ENCODE peak calls at places on chromosome 1, in six cellular contexts. X is NCI-H345; A is A172; J is HS-27A; W is stimulated activated CD4-positive, alpha-beta T cell treated with anti-CD3 and anti-CD28 coated beads, Interleukin-2, amount 100 ng/mL, for 24 hours; D is GM03348. Y is an unnamed sample.

GRCh38 chr1:25503551-25504426 is 39.6 kb upstream of the LDLRAP1 start:
- DNase-seq in X (peak), A (peak), J (no peak), W (peak), D (peak), Y (peak)

GRCh38 chr1:93616221-93616995 is 65.2 kb downstream of the BCAR3 start:
- DNase-seq in X (no peak), A (no peak), J (no peak), W (no peak), D (no peak), Y (peak)

GRCh38 chr1:211580303-211580687 is 1.3 kb upstream of the SLC30A1 start:
- DNase-seq in X (no peak), A (no peak), J (no peak), W (no peak), D (no peak), Y (no peak)

GRCh38 chr1:218882454-218882853 is 291.2 kb upstream of the LYPLAL1 start:
- DNase-seq in X (no peak), A (no peak), J (no peak), W (no peak), D (no peak), Y (no peak)

GRCh38 chr1:47828965-47829364 is 168.2 kb downstream of the TRABD2B start:
- DNase-seq in X (no peak), A (no peak), J (no peak), W (no peak), D (no peak), Y (no peak)

GRCh38 chr1:30965914-30966313 is 57.4 kb upstream of the SDC3 start:
- DNase-seq in X (no peak), A (no peak), J (no peak), W (no peak), D (no peak), Y (no peak)

GRCh38 chr1:109869141-109869540 is 41.5 kb upstream of the CSF1 start:
- DNase-seq in X (no peak), A (no peak), J (no peak), W (no peak), D (no peak), Y (no peak)

GRCh38 chr1:223076382-223076781 is 66.7 kb downstream of the TLR5 start:
- DNase-seq in X (no peak), A (no peak), J (no peak), W (no peak), D (no peak), Y (peak)

GRCh38 chr1:181021811-181022434 is 747 bp downstream of the STX6 start:
- DNase-seq in X (peak), A (peak), J (no peak), W (peak), D (peak), Y (peak)

GRCh38 chr1:86151427-86151826 is 5.1 kb downstream of the COL24A1 start:
- DNase-seq in X (no peak), A (no peak), J (peak), W (no peak), D (peak), Y (peak)

GRCh38 chr1:213082778-213083445 is 31.9 kb downstream of the RPS6KC1 start:
- DNase-seq in X (no peak), A (peak), J (no peak), W (no peak), D (no peak), Y (no peak)

GRCh38 chr1:201248721-201249559 is 34.4 kb upstream of the PKP1 start:
- DNase-seq in X (no peak), A (no peak), J (no peak), W (no peak), D (no peak), Y (no peak)

GRCh38 chr1:109105881-109106280 is 8.0 kb upstream of the ELAPOR1 start:
- DNase-seq in X (no peak), A (no peak), J (no peak), W (no peak), D (no peak), Y (no peak)

GRCh38 chr1:166884040-166884642 is 8.1 kb upstream of the TADA1 start:
- DNase-seq in X (no peak), A (no peak), J (no peak), W (peak), D (peak), Y (peak)

Y was measured in cardiac fibroblast.